ENCODE peak calls at places on chromosome 20, in eight cellular contexts. A is NCI-H748 treated with DMSO at 0.1 percent for 48 hours; B is NAMALWA; S is stimulated activated CD4-positive, alpha-beta T cell treated with anti-CD3 and anti-CD28 coated beads, Interleukin-2, amount 100 ng/mL, for 48 hours; C is astrocyte of the cerebellum; E is AG04449; D is activated CD4-positive, alpha-beta T cell treated with anti-CD3 and anti-CD28 coated beads for 48 hours; F is MG63. L is an unnamed sample.

GRCh38 chr20:24402234-24402633 is 67.2 kb upstream of the SYNDIG1 start:
- DNase-seq in C (no peak), D (no peak), S (no peak), E (no peak), B (no peak), A (no peak), F (no peak), L (no peak)

GRCh38 chr20:56391037-56391436 is 978 bp downstream of the AURKA start:
- DNase-seq in C (no peak), S (no peak), A (no peak), B (peak; percentile 11), D (no peak), E (no peak), F (no peak), L (no peak)

GRCh38 chr20:2508631-2509467 is at the start of gene ZNF343:
- DNase-seq in B (peak; percentile 94), E (no peak), A (peak; percentile 89), C (peak; percentile 35), D (peak; percentile 83), F (peak; percentile 70), S (peak; percentile 68), L (peak; percentile 88)

GRCh38 chr20:51563597-51564332 is 21.2 kb upstream of the NFATC2 start:
- DNase-seq in E (no peak), C (peak; percentile 75), D (peak; percentile 49), A (no peak), S (no peak), B (peak; percentile 9), F (peak; percentile 39), L (no peak)

GRCh38 chr20:58896820-58897219 is 44.3 kb downstream of the GNAS start:
- DNase-seq in F (no peak), A (no peak), C (no peak), E (no peak), S (no peak), D (no peak), B (no peak), L (no peak)

GRCh38 chr20:45993197-45993951 is 15.3 kb upstream of the MMP9 start:
- DNase-seq in D (no peak), B (no peak), A (no peak), E (no peak), F (peak; percentile 92), S (no peak), C (no peak), L (no peak)

GRCh38 chr20:32966881-32967781 is 37.1 kb downstream of the SUN5 start:
- DNase-seq in A (no peak), C (no peak), B (no peak), D (peak; percentile 62), E (no peak), F (no peak), S (no peak), L (no peak)

GRCh38 chr20:59823030-59823423 is 110.4 kb downstream of the SYCP2 start:
- DNase-seq in B (no peak), D (no peak), C (no peak), S (no peak), A (no peak), F (no peak), E (no peak), L (no peak)

GRCh38 chr20:61784801-61785566 is 280.7 kb downstream of the TAF4 start:
- DNase-seq in S (no peak), F (no peak), A (no peak), E (no peak), C (no peak), B (no peak), D (no peak), L (no peak)

GRCh38 chr20:49541733-49542513 is 26.0 kb downstream of the PTGIS start:
- DNase-seq in E (no peak), S (peak; percentile 65), D (peak; percentile 84), B (peak; percentile 89), C (peak; percentile 55), F (peak; percentile 52), A (peak; percentile 42), L (peak; percentile 78)

GRCh38 chr20:20327756-20328155 is 40.1 kb upstream of the INSM1 start:
- DNase-seq in D (no peak), S (no peak), E (no peak), B (no peak), F (peak; percentile 4), A (no peak), C (no peak), L (no peak)

GRCh38 chr20:13183005-13183404 is 38.1 kb upstream of the ISM1 start:
- DNase-seq in E (no peak), C (no peak), B (no peak), S (no peak), F (peak; percentile 2), A (no peak), D (peak; percentile 21), L (no peak)

GRCh38 chr20:44431502-44432234 is 44.0 kb upstream of the TTPAL start:
- DNase-seq in E (no peak), A (no peak), D (no peak), F (peak; percentile 26), S (no peak), B (no peak), C (no peak), L (no peak)

GRCh38 chr20:23205656-23206055 is 119.5 kb upstream of the CD93 start:
- DNase-seq in B (no peak), A (no peak), F (peak; percentile 67), E (no peak), D (no peak), C (no peak), S (no peak), L (no peak)

L was measured in MM.1S.